ENCODE peak calls at places on chromosome 7, in six cellular contexts. L is AG09319, W is endothelial cell, F is fibroblast of lung, B is neural crest cell, H is transverse colon. U is an unnamed sample.

GRCh38 chr7:112771166-112771565 is 19.0 kb downstream of the TMEM168 start:
- DNase-seq in L (no peak), W (no peak), F (no peak), B (no peak), H (no peak), U (no peak)

GRCh38 chr7:94431620-94432295 is 37.1 kb downstream of the COL1A2 start:
- DNase-seq in L (no peak), W (no peak), F (peak; percentile 77), B (no peak), H (no peak), U (no peak)

GRCh38 chr7:95491634-95492314 is 6.0 kb downstream of the ASB4 start:
- DNase-seq in L (no peak), W (no peak), F (peak; percentile 64), B (no peak), H (peak; percentile 9), U (no peak)

GRCh38 chr7:74575083-74575803 is 82.3 kb upstream of the GTF2I start:
- DNase-seq in L (no peak), W (no peak), F (peak; percentile 87), B (no peak), H (peak; percentile 51), U (no peak)

GRCh38 chr7:158239290-158239981 is 348.2 kb downstream of the PTPRN2 start:
- DNase-seq in L (no peak), W (no peak), F (no peak), B (no peak), H (peak; percentile 90), U (peak; percentile 6)

GRCh38 chr7:240887-241421 is 48.6 kb downstream of the FAM20C start:
- DNase-seq in L (no peak), W (no peak), F (peak; percentile 36), B (no peak), H (no peak), U (no peak)

GRCh38 chr7:135342887-135343286 is 109.2 kb downstream of the STRA8 start:
- DNase-seq in L (no peak), W (no peak), F (no peak), B (no peak), H (no peak), U (no peak)

GRCh38 chr7:39733881-39734571 is 110.7 kb downstream of the RALA start:
- DNase-seq in L (peak; percentile 79), W (no peak), F (peak; percentile 95), B (no peak), H (no peak), U (no peak)

GRCh38 chr7:26179422-26179821 is 21.1 kb downstream of the HNRNPA2B1 start:
- DNase-seq in L (no peak), W (no peak), F (no peak), B (no peak), H (no peak), U (no peak)

DNA sequence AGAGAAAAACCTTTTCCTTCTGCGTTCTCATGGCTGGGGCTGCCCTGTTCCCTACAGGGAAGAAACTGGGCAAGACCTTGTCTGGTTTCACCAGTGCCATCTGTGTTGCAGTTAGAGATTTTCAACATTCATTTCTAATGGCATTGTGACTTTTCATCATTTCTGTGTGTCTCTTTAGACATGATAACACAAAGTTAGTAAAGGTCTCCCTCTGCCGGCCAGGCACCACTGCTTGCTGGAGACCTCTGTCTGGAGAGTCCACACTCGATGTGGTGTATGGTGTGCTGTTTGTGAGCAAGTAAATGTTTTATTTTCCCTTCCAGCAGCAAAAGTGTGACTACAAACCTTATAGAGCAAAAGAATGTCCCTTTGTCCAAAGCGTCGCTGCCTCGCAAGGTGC is 213.5 kb downstream of the PAXIP1 start:
- DNase-seq in L (no peak), W (peak; percentile 55), F (no peak), B (peak; percentile 23), H (no peak), U (no peak)
- TF ChIP-seq CTCF in L (no peak), W (no peak), F (no peak), B (peak; percentile 50), H (no peak), U (no peak)

DNA sequence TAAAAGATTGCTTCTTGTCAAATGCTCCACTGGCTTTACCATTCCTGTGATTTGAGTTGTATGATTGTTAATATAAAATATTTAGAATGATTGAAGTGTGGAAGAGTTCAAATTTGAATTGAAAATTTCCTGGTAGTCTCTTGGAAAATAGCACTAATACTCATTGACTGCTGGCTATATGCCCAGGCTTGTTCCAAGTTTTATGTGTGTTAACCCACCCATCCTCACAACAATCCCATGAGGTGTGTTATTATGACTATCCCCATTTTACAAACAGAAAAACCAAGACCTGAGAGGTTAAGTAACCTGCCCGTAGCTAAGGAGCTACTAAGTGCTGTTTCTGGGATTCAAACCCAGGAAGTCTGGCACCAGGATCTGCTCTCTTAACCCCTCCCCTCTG is 213.9 kb downstream of the CREB5 start:
- DNase-seq in L (no peak), W (no peak), F (no peak), B (no peak), H (no peak), U (no peak)
- TF ChIP-seq CTCF in L (no peak), W (no peak), F (no peak), B (no peak), H (no peak), U (no peak)

GRCh38 chr7:51869452-51869851 is 552.8 kb upstream of the COBL start:
- DNase-seq in L (no peak), W (no peak), F (no peak), B (no peak), H (no peak), U (no peak)

GRCh38 chr7:51867117-51867516 is 550.5 kb upstream of the COBL start:
- DNase-seq in L (no peak), W (no peak), F (no peak), B (no peak), H (no peak), U (no peak)
- TF ChIP-seq CTCF in L (no peak), W (no peak), F (no peak), B (no peak), H (no peak), U (no peak)

GRCh38 chr7:41830271-41830670 is 127.4 kb upstream of the INHBA start:
- DNase-seq in L (no peak), W (no peak), F (peak; percentile 36), B (no peak), H (no peak), U (no peak)
- TF ChIP-seq CTCF in L (no peak), W (no peak), F (no peak), B (no peak), H (no peak), U (no peak)

DNA sequence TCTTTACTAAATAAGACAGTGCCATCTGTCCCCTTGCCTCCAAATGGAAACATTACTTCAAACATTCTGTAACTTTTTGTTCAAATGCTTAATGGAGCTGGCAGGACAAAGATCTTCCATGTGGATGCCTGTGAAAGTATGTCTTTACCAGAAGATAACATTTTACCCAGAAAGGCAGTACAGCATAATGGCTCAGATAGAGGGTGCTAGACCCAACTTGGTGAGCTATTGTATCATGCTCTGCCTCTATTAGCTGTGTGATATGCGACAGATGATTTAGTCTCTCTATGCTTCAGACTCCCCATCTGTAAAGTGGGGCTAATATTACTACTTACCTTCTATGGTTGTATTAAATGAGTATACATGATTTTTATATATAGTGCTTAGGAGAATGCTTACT is 8.8 kb upstream of the SMKR1 start:
- DNase-seq in L (no peak), W (no peak), F (no peak), B (no peak), H (no peak), U (no peak)
- TF ChIP-seq CTCF in L (peak; percentile 18), W (no peak), F (peak; percentile 41), B (no peak), H (no peak), U (peak; percentile 24)

GRCh38 chr7:44985900-44986217 is 7.0 kb upstream of the MYO1G start:
- DNase-seq in L (no peak), W (no peak), F (no peak), B (no peak), H (no peak), U (no peak)

GRCh38 chr7:44985033-44985695 is 6.3 kb upstream of the MYO1G start:
- DNase-seq in L (no peak), W (no peak), F (no peak), B (no peak), H (no peak), U (no peak)

GRCh38 chr7:44987996-44988395 is 9.2 kb upstream of the MYO1G start:
- DNase-seq in L (no peak), W (no peak), F (no peak), B (no peak), H (no peak), U (no peak)

GRCh38 chr7:44984478-44984758 is 5.6 kb upstream of the MYO1G start:
- DNase-seq in L (no peak), W (no peak), F (no peak), B (no peak), H (no peak), U (no peak)

DNA sequence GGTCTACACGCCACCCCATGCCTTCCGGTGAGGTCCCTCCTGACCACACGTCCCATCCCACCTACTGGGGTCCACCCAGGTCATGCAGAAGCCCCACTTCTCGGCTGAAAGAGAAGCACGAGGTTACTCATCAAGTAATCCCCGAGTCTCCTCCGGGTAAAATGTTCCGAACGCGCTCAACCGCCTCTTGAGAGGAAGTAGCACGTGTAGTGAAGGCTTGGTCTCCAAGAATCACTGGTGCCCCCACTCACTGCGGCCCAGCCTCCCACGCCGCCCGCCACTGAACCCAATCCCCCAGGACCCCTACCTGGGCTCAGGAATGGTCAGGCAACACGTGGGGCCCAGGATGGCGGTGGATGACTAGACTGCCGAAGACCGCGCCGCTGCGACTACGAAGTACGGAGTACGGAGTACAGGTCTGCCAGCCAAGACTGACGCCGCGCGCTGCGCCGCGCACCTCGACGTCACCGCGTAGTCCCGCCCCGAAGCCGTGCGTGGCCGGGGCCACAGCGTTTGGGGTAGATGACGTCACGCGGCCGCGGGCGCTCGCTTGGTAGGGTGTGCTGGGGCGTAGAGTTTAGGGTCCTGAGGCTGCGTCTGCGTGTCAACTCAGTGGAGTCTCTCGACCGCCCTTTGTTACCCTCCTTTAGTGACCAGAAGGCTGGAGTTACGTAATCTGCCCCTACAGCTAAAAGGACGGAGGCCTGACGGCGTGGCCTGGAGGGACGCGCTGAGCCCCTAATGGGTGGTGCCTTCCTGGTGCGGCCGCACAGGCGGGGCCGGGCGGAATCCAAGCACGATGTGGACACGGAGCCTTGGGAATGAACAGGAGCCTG is 7.6 kb upstream of the MYO1G start:
- DNase-seq in L (peak; percentile 78), W (peak; percentile 92), F (peak; percentile 94), B (peak; percentile 90), H (peak; percentile 96), U (peak; percentile 86)
- TF ChIP-seq CTCF in L (no peak), W (no peak), F (no peak), B (no peak), H (no peak), U (no peak)